ENCODE peak calls at places on chromosomes 5 and 9, in nine cellular contexts. W is WERI-Rb-1; A is retinal pigment epithelial cell; J is fibroblast of the aortic adventitia; O is thoracic aorta; L is non-pigmented ciliary epithelial cell; P is nucleus accumbens; Q is bronchial epithelial cell; F is stimulated activated naive CD8-positive, alpha-beta T cell treated with anti-CD3 and anti-CD28 coated beads, Interleukin-15, Interleukin-2, amounts not matched to agents 100 U/mL and 50 U/mL, for 24 hours. G is an unnamed sample.
A peak's percentile ranks its signal among the peaks of the same experiment; 100 is the strongest.

GRCh38 chr5:138650999-138651766 is 76.0 kb upstream of the HSPA9 start:
- DNase-seq in W (no peak), A (no peak), J (no peak), O (no peak), L (no peak), P (no peak), Q (no peak), F (no peak), G (no peak)

GRCh38 chr9:105834404-105834803 is 140.1 kb downstream of the TMEM38B start:
- DNase-seq in W (peak; percentile 33), A (no peak), J (no peak), O (no peak), L (no peak), P (no peak), Q (no peak), F (no peak), G (no peak)

GRCh38 chr5:56273376-56274005 is 40.4 kb upstream of the ANKRD55 start:
- DNase-seq in W (no peak), A (no peak), J (no peak), O (no peak), L (no peak), P (no peak), Q (no peak), F (no peak), G (no peak)

GRCh38 chr5:133741818-133742355 is 129.5 kb upstream of the FSTL4 start:
- DNase-seq in W (no peak), A (no peak), J (no peak), O (no peak), L (no peak), P (no peak), Q (no peak), F (no peak), G (no peak)

GRCh38 chr5:15137414-15137813 is 265.8 kb upstream of the ANKH start:
- DNase-seq in W (no peak), A (no peak), J (no peak), O (no peak), L (no peak), P (no peak), Q (no peak), F (no peak), G (no peak)

GRCh38 chr5:149605998-149606721 is 24.9 kb downstream of the ARHGEF37 start:
- DNase-seq in W (no peak), A (no peak), J (peak; percentile 92), O (no peak), L (peak; percentile 28), P (no peak), Q (peak; percentile 100), F (no peak), G (no peak)

GRCh38 chr9:93111371-93112115 is 15.5 kb downstream of the CARD19 start:
- DNase-seq in W (no peak), A (no peak), J (no peak), O (no peak), L (no peak), P (no peak), Q (peak; percentile 79), F (no peak), G (peak; percentile 63)

GRCh38 chr5:141618030-141618803 is 583 bp downstream of the DIAPH1 start:
- DNase-seq in W (peak; percentile 51), A (no peak), J (peak; percentile 21), O (no peak), L (no peak), P (no peak), Q (peak; percentile 67), F (peak; percentile 75), G (no peak)

GRCh38 chr5:142888469-142889085 is 118.4 kb downstream of the ARHGAP26 start:
- DNase-seq in W (peak; percentile 27), A (no peak), J (peak; percentile 82), O (no peak), L (no peak), P (no peak), Q (peak; percentile 51), F (no peak), G (no peak)

GRCh38 chr5:16467363-16468219 is 2.0 kb upstream of the ZNF622 start:
- DNase-seq in W (no peak), A (no peak), J (peak; percentile 63), O (no peak), L (peak; percentile 58), P (no peak), Q (peak; percentile 84), F (no peak), G (no peak)

GRCh38 chr9:32866292-32866691 is 83.0 kb downstream of the TMEM215 start:
- DNase-seq in W (no peak), A (no peak), J (no peak), O (no peak), L (no peak), P (no peak), Q (no peak), F (peak; percentile 9), G (no peak)

GRCh38 chr9:124403246-124403645 is 12.0 kb downstream of the PSMB7 start:
- DNase-seq in W (no peak), A (no peak), J (no peak), O (no peak), L (no peak), P (no peak), Q (no peak), F (no peak), G (no peak)

GRCh38 chr9:75033789-75034473 is 5.8 kb upstream of the CARNMT1 start:
- DNase-seq in W (no peak), A (no peak), J (no peak), O (no peak), L (no peak), P (no peak), Q (peak; percentile 5), F (no peak), G (no peak)

GRCh38 chr5:131814990-131815389 is 18.2 kb upstream of the FNIP1 start:
- DNase-seq in W (no peak), A (peak; percentile 60), J (peak; percentile 88), O (no peak), L (peak; percentile 68), P (no peak), Q (peak; percentile 89), F (no peak), G (no peak)

GRCh38 chr9:21326526-21327139 is 8.6 kb downstream of the KLHL9 start:
- DNase-seq in W (no peak), A (no peak), J (peak; percentile 64), O (no peak), L (no peak), P (no peak), Q (peak; percentile 56), F (no peak), G (no peak)

GRCh38 chr9:136090768-136091581 is 4.1 kb downstream of the NACC2 start:
- DNase-seq in W (no peak), A (no peak), J (no peak), O (no peak), L (no peak), P (no peak), Q (no peak), F (no peak), G (peak; percentile 94)

GRCh38 chr5:173643964-173644363 is 27.5 kb upstream of the BOD1 start:
- DNase-seq in W (no peak), A (no peak), J (no peak), O (no peak), L (no peak), P (peak; percentile 39), Q (no peak), F (no peak), G (no peak)

GRCh38 chr5:62046191-62046590 is 259.8 kb upstream of the KIF2A start:
- DNase-seq in W (no peak), A (no peak), J (no peak), O (no peak), L (no peak), P (no peak), Q (no peak), F (no peak), G (no peak)

G was measured in sigmoid colon.